ENCODE peak calls at places on chromosome 1, in four cellular contexts. One of them, this sample, is unnamed. For H3K36me3, the result is how much of the 10 kb centered on the place peaks cover.

GRCh38 chr1:205355054-205355453 is 1.7 kb downstream of the KLHDC8A start:
- ATAC-seq in body of pancreas: peak
- ATAC-seq in gastrocnemius medialis: no peak
- ATAC-seq in upper lobe of left lung: peak
- ATAC-seq in this sample: no peak

GRCh38 chr1:59079434-59080135 is 217.3 kb upstream of the FGGY start:
- ATAC-seq in body of pancreas: no peak
- ATAC-seq in gastrocnemius medialis: no peak
- ATAC-seq in upper lobe of left lung: no peak
- ATAC-seq in this sample: no peak

GRCh38 chr1:101408212-101409042 is 171.6 kb downstream of the S1PR1 start:
- ATAC-seq in body of pancreas: no peak
- ATAC-seq in gastrocnemius medialis: no peak
- ATAC-seq in upper lobe of left lung: no peak
- ATAC-seq in this sample: no peak

GRCh38 chr1:188270497-188270896 is 1441.7 kb downstream of the PLA2G4A start:
- ATAC-seq in body of pancreas: no peak
- ATAC-seq in gastrocnemius medialis: no peak
- ATAC-seq in upper lobe of left lung: no peak
- ATAC-seq in this sample: no peak

GRCh38 chr1:2014726-2015382 is 4.3 kb upstream of the GABRD start:
- ATAC-seq in body of pancreas: peak
- ATAC-seq in gastrocnemius medialis: no peak
- ATAC-seq in upper lobe of left lung: no peak
- ATAC-seq in this sample: no peak

GRCh38 chr1:58941471-58942289 is 157.8 kb upstream of the JUN start:
- ATAC-seq in body of pancreas: peak
- ATAC-seq in gastrocnemius medialis: no peak
- ATAC-seq in upper lobe of left lung: no peak
- ATAC-seq in this sample: no peak

GRCh38 chr1:165629131-165629530 is 1.9 kb upstream of the MGST3 start:
- ATAC-seq in body of pancreas: no peak
- ATAC-seq in gastrocnemius medialis: no peak
- ATAC-seq in upper lobe of left lung: no peak
- ATAC-seq in this sample: no peak

GRCh38 chr1:101238041-101238515 is 1.3 kb downstream of the S1PR1 start:
- ATAC-seq in body of pancreas: no peak
- ATAC-seq in gastrocnemius medialis: no peak
- ATAC-seq in upper lobe of left lung: no peak
- ATAC-seq in this sample: no peak

GRCh38 chr1:8382608-8383525 is 65.0 kb downstream of the SLC45A1 start:
- ATAC-seq in body of pancreas: no peak
- ATAC-seq in gastrocnemius medialis: no peak
- ATAC-seq in upper lobe of left lung: no peak
- ATAC-seq in this sample: no peak

GRCh38 chr1:51442198-51442597 is 76.9 kb downstream of the EPS15 start:
- ATAC-seq in body of pancreas: no peak
- ATAC-seq in gastrocnemius medialis: no peak
- ATAC-seq in upper lobe of left lung: no peak
- ATAC-seq in this sample: no peak

GRCh38 chr1:51443555-51443954 is 75.5 kb downstream of the EPS15 start:
- ATAC-seq in body of pancreas: no peak
- ATAC-seq in gastrocnemius medialis: no peak
- ATAC-seq in upper lobe of left lung: no peak
- ATAC-seq in this sample: no peak

GRCh38 chr1:51444096-51444495 is 75.0 kb downstream of the EPS15 start:
- ATAC-seq in body of pancreas: no peak
- ATAC-seq in gastrocnemius medialis: no peak
- ATAC-seq in upper lobe of left lung: no peak
- ATAC-seq in this sample: no peak

GRCh38 chr1:51444534-51445192 is 74.4 kb downstream of the EPS15 start:
- ATAC-seq in body of pancreas: no peak
- ATAC-seq in gastrocnemius medialis: no peak
- ATAC-seq in upper lobe of left lung: no peak
- ATAC-seq in this sample: no peak

DNA sequence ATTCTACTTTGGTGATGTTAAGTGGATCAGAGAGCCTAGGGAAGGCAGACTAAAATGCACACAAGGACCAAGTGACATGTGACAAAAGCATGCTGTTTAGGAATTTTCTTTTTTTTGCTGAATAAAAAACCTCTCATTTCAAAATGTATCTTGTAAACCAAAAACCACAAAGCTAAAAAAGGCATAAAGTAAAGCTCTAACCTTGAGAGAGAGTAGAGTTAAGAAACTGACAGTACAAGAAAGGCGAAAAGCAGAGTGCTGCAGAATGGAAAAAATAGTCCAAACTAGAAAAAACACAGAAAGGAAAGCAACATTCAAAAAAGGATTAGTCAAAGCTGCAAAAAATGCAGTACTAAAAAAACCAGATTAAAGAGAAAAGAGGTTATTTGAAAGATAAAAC is 76.5 kb downstream of the EPS15 start:
- ATAC-seq in body of pancreas: no peak
- ATAC-seq in gastrocnemius medialis: no peak
- ATAC-seq in upper lobe of left lung: no peak
- ATAC-seq in this sample: no peak
- TF ChIP-seq POLR2A in body of pancreas: no peak
- TF ChIP-seq POLR2A in gastrocnemius medialis: no peak
- TF ChIP-seq POLR2A in upper lobe of left lung: no peak
- TF ChIP-seq POLR2A in this sample: no peak

DNA sequence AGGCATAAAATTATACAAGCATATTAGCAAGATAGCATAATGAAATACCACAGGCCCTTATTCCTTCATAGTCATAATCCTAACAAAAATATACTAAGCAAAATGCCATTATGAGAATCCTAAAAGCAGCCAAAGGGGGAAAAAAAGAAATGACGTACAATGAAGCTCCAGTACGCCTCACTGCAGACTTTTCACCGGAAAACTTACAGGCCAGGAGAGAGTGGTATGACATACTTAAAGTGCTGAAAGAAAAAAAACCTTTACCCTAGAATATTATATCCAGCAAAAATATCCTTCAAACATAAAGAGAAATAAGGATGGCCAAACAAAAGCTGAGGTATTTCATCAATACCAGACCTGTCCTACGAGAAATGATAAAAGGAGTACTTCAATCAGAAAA is 19.5 kb downstream of the ZNF695 start:
- ATAC-seq in body of pancreas: no peak
- ATAC-seq in gastrocnemius medialis: no peak
- ATAC-seq in upper lobe of left lung: no peak
- ATAC-seq in this sample: no peak
- H3K36me3 ChIP-seq in body of pancreas: under half
- H3K36me3 ChIP-seq in gastrocnemius medialis: under half
- H3K36me3 ChIP-seq in upper lobe of left lung: under half
- H3K36me3 ChIP-seq in this sample: under half

DNA sequence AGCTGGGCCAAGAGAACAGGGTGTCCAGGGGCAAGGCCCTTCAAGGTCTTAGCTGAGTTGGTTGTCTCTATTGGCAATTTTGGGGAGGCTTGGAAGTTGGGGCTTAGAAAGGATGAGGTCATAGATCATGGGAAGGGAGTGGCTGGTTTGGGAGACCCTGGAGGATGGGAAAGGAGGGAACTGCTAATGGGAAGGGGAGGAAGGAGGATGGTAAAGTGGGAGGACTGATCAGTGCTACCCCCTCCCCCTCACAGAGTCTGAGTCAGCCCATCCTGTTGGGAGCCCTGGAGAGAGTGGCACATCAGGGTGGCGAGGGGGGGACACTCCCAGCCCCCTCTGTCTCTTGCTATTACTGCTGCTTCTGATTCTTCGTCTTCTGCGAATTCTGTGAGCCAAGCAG is 5.1 kb downstream of the EFNA4 start:
- ATAC-seq in body of pancreas: no peak
- ATAC-seq in gastrocnemius medialis: no peak
- ATAC-seq in upper lobe of left lung: no peak
- ATAC-seq in this sample: no peak
- TF ChIP-seq POLR2A in body of pancreas: no peak
- TF ChIP-seq POLR2A in gastrocnemius medialis: no peak
- TF ChIP-seq POLR2A in upper lobe of left lung: no peak
- TF ChIP-seq POLR2A in this sample: no peak

GRCh38 chr1:204143276-204144041 is 8.4 kb downstream of the ETNK2 start:
- ATAC-seq in body of pancreas: peak
- ATAC-seq in gastrocnemius medialis: no peak
- ATAC-seq in upper lobe of left lung: no peak
- ATAC-seq in this sample: no peak
- H3K36me3 ChIP-seq in body of pancreas: under half
- H3K36me3 ChIP-seq in gastrocnemius medialis: under half
- H3K36me3 ChIP-seq in upper lobe of left lung: under half
- H3K36me3 ChIP-seq in this sample: under half

DNA sequence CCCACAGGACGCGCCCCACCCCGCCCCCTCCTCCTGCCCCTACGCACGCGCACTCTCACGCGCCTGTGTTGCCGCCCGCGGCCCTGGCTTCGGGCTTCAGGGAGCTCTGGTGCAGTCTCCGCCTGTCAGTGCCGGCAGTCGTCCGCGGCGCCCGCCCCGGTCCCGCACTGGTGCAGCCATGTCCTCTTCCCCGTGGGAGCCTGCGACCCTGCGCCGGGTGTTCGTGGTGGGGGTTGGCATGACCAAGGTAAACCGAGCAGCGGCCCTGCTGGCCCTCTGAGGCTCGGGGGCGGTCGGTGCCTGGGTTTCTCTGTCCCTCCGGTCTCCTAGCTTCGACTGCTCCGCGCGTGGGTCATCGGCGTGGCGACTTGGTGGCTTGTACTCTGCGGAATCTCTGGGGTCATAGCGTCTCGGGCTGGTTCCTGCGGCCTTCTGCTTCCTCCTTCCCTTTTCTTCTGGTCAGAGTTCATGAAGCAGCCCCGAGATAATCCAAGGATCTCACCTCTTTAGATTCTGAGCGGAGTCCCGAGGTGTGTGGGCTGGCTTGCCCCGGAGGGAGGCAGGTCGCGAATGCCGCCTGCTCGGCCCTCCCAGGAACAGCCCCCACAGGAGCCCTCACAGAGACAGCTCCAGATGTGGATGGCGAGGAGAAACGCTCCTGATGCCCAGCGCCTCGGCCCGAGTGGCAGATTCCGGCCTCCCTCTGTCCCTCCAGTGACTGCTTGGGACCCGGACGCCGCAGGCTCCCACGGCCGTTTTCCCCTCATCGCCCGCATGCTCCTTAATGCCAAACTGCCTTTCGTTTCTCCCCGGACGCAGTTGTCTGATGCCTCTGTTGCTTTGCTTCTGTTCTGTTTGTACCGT is at the start of gene SCP2:
- ATAC-seq in body of pancreas: peak
- ATAC-seq in gastrocnemius medialis: peak
- ATAC-seq in upper lobe of left lung: peak
- ATAC-seq in this sample: peak
- TF ChIP-seq POLR2A in body of pancreas: peak
- TF ChIP-seq POLR2A in gastrocnemius medialis: peak
- TF ChIP-seq POLR2A in upper lobe of left lung: peak
- TF ChIP-seq POLR2A in this sample: peak

This sample was measured in gastroesophageal sphincter.